ENCODE peak calls at places on chromosome 2, in six cellular contexts. One of them, this sample, is unnamed.

GRCh38 chr2:168255866-168256265 is 8.5 kb upstream of the STK39 start:
- DNase-seq in HCT116: no peak
- DNase-seq in PC-3: no peak
- DNase-seq in GM23248: no peak
- DNase-seq in MM.1S: no peak
- DNase-seq in SK-N-SH: no peak
- DNase-seq in this sample: no peak

GRCh38 chr2:12705230-12705629 is 11.5 kb upstream of the TRIB2 start:
- DNase-seq in SK-N-SH: no peak
- DNase-seq in MM.1S: no peak
- DNase-seq in PC-3: no peak
- DNase-seq in GM23248: no peak
- DNase-seq in HCT116: no peak
- DNase-seq in this sample: no peak

GRCh38 chr2:72137498-72138010 is 10.1 kb downstream of the CYP26B1 start:
- DNase-seq in PC-3: peak; percentile 77
- DNase-seq in GM23248: peak; percentile 56
- DNase-seq in MM.1S: peak; percentile 68
- DNase-seq in SK-N-SH: peak; percentile 87
- DNase-seq in HCT116: no peak
- DNase-seq in this sample: peak; percentile 73

GRCh38 chr2:12014088-12014960 is 267.9 kb downstream of the LPIN1 start:
- DNase-seq in MM.1S: no peak
- DNase-seq in HCT116: no peak
- DNase-seq in GM23248: peak; percentile 73
- DNase-seq in PC-3: no peak
- DNase-seq in SK-N-SH: no peak
- DNase-seq in this sample: no peak

GRCh38 chr2:27713201-27713600 is 49.5 kb downstream of the SLC4A1AP start:
- DNase-seq in MM.1S: no peak
- DNase-seq in HCT116: no peak
- DNase-seq in GM23248: no peak
- DNase-seq in SK-N-SH: no peak
- DNase-seq in PC-3: no peak
- DNase-seq in this sample: no peak

GRCh38 chr2:236014408-236015131 is 153.6 kb downstream of the GBX2 start:
- DNase-seq in MM.1S: no peak
- DNase-seq in HCT116: no peak
- DNase-seq in SK-N-SH: no peak
- DNase-seq in PC-3: no peak
- DNase-seq in GM23248: no peak
- DNase-seq in this sample: peak; percentile 8

GRCh38 chr2:190050001-190050400 is 12.5 kb downstream of the MSTN start:
- DNase-seq in PC-3: no peak
- DNase-seq in GM23248: no peak
- DNase-seq in HCT116: no peak
- DNase-seq in SK-N-SH: no peak
- DNase-seq in MM.1S: no peak
- DNase-seq in this sample: no peak

GRCh38 chr2:210626849-210627248 is 70.5 kb downstream of the CPS1 start:
- DNase-seq in MM.1S: peak; percentile 25
- DNase-seq in GM23248: peak; percentile 52
- DNase-seq in HCT116: no peak
- DNase-seq in SK-N-SH: no peak
- DNase-seq in PC-3: peak; percentile 54
- DNase-seq in this sample: no peak

GRCh38 chr2:159226059-159226461 is 60.4 kb downstream of the WDSUB1 start:
- DNase-seq in HCT116: peak; percentile 29
- DNase-seq in PC-3: peak; percentile 47
- DNase-seq in SK-N-SH: no peak
- DNase-seq in GM23248: peak; percentile 85
- DNase-seq in MM.1S: peak; percentile 64
- DNase-seq in this sample: no peak

GRCh38 chr2:195763866-195764265 is 106.8 kb downstream of the SLC39A10 start:
- DNase-seq in GM23248: no peak
- DNase-seq in SK-N-SH: no peak
- DNase-seq in HCT116: no peak
- DNase-seq in MM.1S: no peak
- DNase-seq in PC-3: peak; percentile 29
- DNase-seq in this sample: no peak

GRCh38 chr2:206692971-206693370 is 25.2 kb downstream of the DYTN start:
- DNase-seq in HCT116: no peak
- DNase-seq in MM.1S: no peak
- DNase-seq in GM23248: no peak
- DNase-seq in PC-3: no peak
- DNase-seq in SK-N-SH: no peak
- DNase-seq in this sample: no peak

GRCh38 chr2:238305092-238305862 is 15.0 kb upstream of the TRAF3IP1 start:
- DNase-seq in HCT116: no peak
- DNase-seq in SK-N-SH: no peak
- DNase-seq in GM23248: no peak
- DNase-seq in PC-3: peak; percentile 25
- DNase-seq in MM.1S: no peak
- DNase-seq in this sample: no peak

GRCh38 chr2:18836436-18836835 is 247.1 kb upstream of the NT5C1B start:
- DNase-seq in MM.1S: no peak
- DNase-seq in HCT116: no peak
- DNase-seq in GM23248: no peak
- DNase-seq in SK-N-SH: no peak
- DNase-seq in PC-3: no peak
- DNase-seq in this sample: peak; percentile 18

GRCh38 chr2:205566556-205567061 is 115.7 kb upstream of the NRP2 start:
- DNase-seq in PC-3: peak; percentile 43
- DNase-seq in SK-N-SH: no peak
- DNase-seq in HCT116: no peak
- DNase-seq in GM23248: no peak
- DNase-seq in MM.1S: no peak
- DNase-seq in this sample: no peak

GRCh38 chr2:162116372-162116771 is 35.7 kb downstream of the GCG start:
- DNase-seq in SK-N-SH: no peak
- DNase-seq in PC-3: no peak
- DNase-seq in HCT116: no peak
- DNase-seq in GM23248: no peak
- DNase-seq in MM.1S: no peak
- DNase-seq in this sample: no peak

GRCh38 chr2:176879596-176879995 is 333.0 kb upstream of the HNRNPA3 start:
- DNase-seq in GM23248: no peak
- DNase-seq in SK-N-SH: no peak
- DNase-seq in PC-3: no peak
- DNase-seq in MM.1S: no peak
- DNase-seq in HCT116: no peak
- DNase-seq in this sample: no peak

GRCh38 chr2:172096661-172097547 is 5.8 kb downstream of the DLX2 start:
- DNase-seq in SK-N-SH: peak; percentile 65
- DNase-seq in HCT116: no peak
- DNase-seq in MM.1S: no peak
- DNase-seq in GM23248: peak; percentile 97
- DNase-seq in PC-3: peak; percentile 68
- DNase-seq in this sample: peak; percentile 61

GRCh38 chr2:170139276-170139967 is 38.5 kb upstream of the MYO3B start:
- DNase-seq in HCT116: no peak
- DNase-seq in PC-3: no peak
- DNase-seq in GM23248: no peak
- DNase-seq in MM.1S: no peak
- DNase-seq in SK-N-SH: no peak
- DNase-seq in this sample: no peak

GRCh38 chr2:160415991-160416390 is 77.6 kb downstream of the RBMS1 start:
- DNase-seq in GM23248: peak; percentile 87
- DNase-seq in PC-3: peak; percentile 40
- DNase-seq in HCT116: no peak
- DNase-seq in MM.1S: no peak
- DNase-seq in SK-N-SH: no peak
- DNase-seq in this sample: no peak

GRCh38 chr2:120917876-120918275 is 182.2 kb downstream of the GLI2 start:
- DNase-seq in SK-N-SH: no peak
- DNase-seq in MM.1S: no peak
- DNase-seq in PC-3: no peak
- DNase-seq in HCT116: no peak
- DNase-seq in GM23248: peak; percentile 17
- DNase-seq in this sample: no peak

GRCh38 chr2:120914839-120915521 is 179.3 kb downstream of the GLI2 start:
- DNase-seq in GM23248: peak; percentile 95
- DNase-seq in SK-N-SH: no peak
- DNase-seq in HCT116: no peak
- DNase-seq in PC-3: peak; percentile 83
- DNase-seq in MM.1S: no peak
- DNase-seq in this sample: no peak

GRCh38 chr2:120913972-120914838 is 178.5 kb downstream of the GLI2 start:
- DNase-seq in SK-N-SH: no peak
- DNase-seq in GM23248: peak; percentile 3
- DNase-seq in PC-3: no peak
- DNase-seq in HCT116: no peak
- DNase-seq in MM.1S: no peak
- DNase-seq in this sample: no peak

GRCh38 chr2:120916446-120916845 is 180.8 kb downstream of the GLI2 start:
- DNase-seq in SK-N-SH: no peak
- DNase-seq in MM.1S: no peak
- DNase-seq in GM23248: no peak
- DNase-seq in HCT116: no peak
- DNase-seq in PC-3: no peak
- DNase-seq in this sample: no peak

DNA sequence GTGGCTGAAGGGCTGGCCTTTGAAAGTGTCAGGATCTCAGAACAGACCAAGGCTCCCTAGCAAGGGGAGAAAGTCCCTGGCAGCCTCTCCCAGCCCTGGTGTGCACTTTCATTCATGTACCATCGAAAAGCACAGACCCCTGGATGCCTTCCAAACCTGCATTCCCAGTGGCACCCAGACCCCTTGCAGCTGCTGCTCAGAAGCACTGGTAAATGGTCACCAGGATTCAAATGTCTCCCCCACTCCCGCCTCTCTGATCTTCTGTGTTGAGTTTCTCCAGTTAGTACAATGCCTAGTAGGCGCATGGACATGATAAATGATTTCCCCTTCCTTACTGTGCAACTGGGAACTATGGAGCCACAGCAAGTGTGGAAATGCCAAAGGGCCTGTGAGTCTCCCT is 180.0 kb downstream of the GLI2 start:
- DNase-seq in PC-3: no peak
- DNase-seq in GM23248: peak; percentile 9
- DNase-seq in MM.1S: no peak
- DNase-seq in HCT116: no peak
- DNase-seq in SK-N-SH: no peak
- DNase-seq in this sample: no peak
- TF ChIP-seq EZH2phosphoT487 in PC-3: no peak
- TF ChIP-seq EZH2phosphoT487 in GM23248: no peak
- TF ChIP-seq EZH2phosphoT487 in MM.1S: no peak
- TF ChIP-seq EZH2phosphoT487 in HCT116: no peak
- TF ChIP-seq EZH2phosphoT487 in SK-N-SH: no peak
- TF ChIP-seq EZH2phosphoT487 in this sample: no peak

GRCh38 chr2:24831736-24832421 is 38.7 kb downstream of the CENPO start:
- DNase-seq in PC-3: no peak
- DNase-seq in SK-N-SH: peak; percentile 50
- DNase-seq in HCT116: no peak
- DNase-seq in GM23248: no peak
- DNase-seq in MM.1S: no peak
- DNase-seq in this sample: peak; percentile 78
- H3K9ac ChIP-seq in PC-3: no peak overlapping the region
- H3K9ac ChIP-seq in SK-N-SH: no peak overlapping the region
- H3K9ac ChIP-seq in HCT116: no peak overlapping the region
- H3K9ac ChIP-seq in GM23248: no peak overlapping the region
- H3K9ac ChIP-seq in MM.1S: no peak overlapping the region
- H3K9ac ChIP-seq in this sample: no peak overlapping the region

GRCh38 chr2:217491271-217491670 is 511.5 kb downstream of the TNS1 start:
- DNase-seq in PC-3: no peak
- DNase-seq in HCT116: no peak
- DNase-seq in GM23248: no peak
- DNase-seq in SK-N-SH: no peak
- DNase-seq in MM.1S: no peak
- DNase-seq in this sample: no peak
- H3K27ac ChIP-seq in PC-3: no peak overlapping the region
- H3K27ac ChIP-seq in HCT116: no peak overlapping the region
- H3K27ac ChIP-seq in GM23248: no peak overlapping the region
- H3K27ac ChIP-seq in SK-N-SH: no peak overlapping the region
- H3K27ac ChIP-seq in MM.1S: no peak overlapping the region
- H3K27ac ChIP-seq in this sample: no peak overlapping the region

DNA sequence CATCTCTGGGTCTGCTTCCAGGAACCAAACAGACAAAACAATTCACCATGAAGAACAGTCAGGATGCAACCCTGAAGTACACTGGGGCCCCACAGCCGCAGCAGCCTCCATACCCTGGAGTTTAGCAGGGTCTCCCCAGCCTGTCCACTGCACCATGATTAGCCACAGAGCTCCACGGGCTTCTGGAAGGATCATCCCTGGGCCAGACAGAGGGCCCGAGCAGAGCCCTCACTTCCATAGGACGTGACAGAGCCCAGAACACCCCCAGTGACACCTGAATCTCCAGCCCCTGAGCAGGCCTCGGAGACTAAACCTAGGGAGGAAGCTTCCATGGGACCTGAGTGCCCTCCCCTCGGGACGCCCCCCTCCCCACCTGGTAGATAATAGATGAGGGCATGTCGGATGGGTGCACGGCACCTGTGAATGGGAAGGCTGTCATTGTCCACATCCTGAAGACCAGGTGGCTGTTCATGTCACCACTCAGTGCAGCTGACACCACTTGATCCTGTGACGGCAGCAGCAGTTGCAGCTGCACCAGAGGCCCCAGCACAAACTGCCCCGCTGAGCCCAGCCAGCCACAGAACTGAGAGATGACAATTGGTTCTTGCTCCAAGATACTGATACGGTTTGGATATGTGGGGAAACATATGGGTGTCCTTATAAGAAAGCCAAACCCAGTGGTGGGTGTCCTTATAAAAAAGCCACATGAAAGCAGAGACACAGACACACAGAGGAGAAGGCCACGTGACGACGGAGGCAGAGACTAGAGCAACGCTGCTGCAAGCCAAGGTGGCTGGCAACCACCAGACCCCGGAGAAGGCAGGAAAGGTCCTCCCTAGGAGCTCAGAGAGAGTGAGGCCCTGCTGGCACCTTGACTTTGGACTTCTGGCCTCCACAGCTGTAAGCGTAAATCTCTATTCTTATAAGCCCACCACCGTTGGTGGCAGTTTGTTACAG is 23.2 kb downstream of the KIF1A start:
- DNase-seq in GM23248: no peak
- DNase-seq in MM.1S: no peak
- DNase-seq in HCT116: no peak
- DNase-seq in SK-N-SH: no peak
- DNase-seq in PC-3: no peak
- DNase-seq in this sample: no peak
- TF ChIP-seq EZH2phosphoT487 in GM23248: no peak
- TF ChIP-seq EZH2phosphoT487 in MM.1S: no peak
- TF ChIP-seq EZH2phosphoT487 in HCT116: no peak
- TF ChIP-seq EZH2phosphoT487 in SK-N-SH: no peak
- TF ChIP-seq EZH2phosphoT487 in PC-3: no peak
- TF ChIP-seq EZH2phosphoT487 in this sample: no peak